ENCODE peak calls at places on chromosomes 4 and X, in six cellular contexts. J, L, V, C, T and G are unnamed samples.

GRCh38 chr4:118991686-118992085 is 103.0 kb downstream of the SYNPO2 start:
- DNase-seq in V (no peak), L (no peak), T (no peak), C (no peak), J (no peak), G (no peak)

GRCh38 chrX:64093761-64094160 is 111.7 kb downstream of the AMER1 start:
- DNase-seq in J (peak; percentile 67), L (peak; percentile 33), V (peak; percentile 34), T (no peak), C (peak; percentile 39), G (no peak)

GRCh38 chr4:119212964-119213606 is 572 bp downstream of the USP53 start:
- DNase-seq in V (peak; percentile 94), L (peak; percentile 97), T (peak; percentile 83), J (peak; percentile 90), C (peak; percentile 78), G (peak; percentile 81)

GRCh38 chr4:51831133-51831532 is 11.8 kb upstream of the DCUN1D4 start:
- DNase-seq in L (peak; percentile 68), C (peak; percentile 82), T (peak; percentile 35), J (peak; percentile 83), V (peak; percentile 81), G (no peak)

GRCh38 chr4:18512718-18513117 is 491.2 kb upstream of the LCORL start:
- DNase-seq in C (no peak), T (no peak), J (peak; percentile 42), V (no peak), L (no peak), G (no peak)

GRCh38 chrX:39886282-39886681 is 211.5 kb downstream of the BCOR start:
- DNase-seq in J (no peak), L (peak; percentile 18), T (no peak), C (no peak), V (no peak), G (no peak)

GRCh38 chr4:127533028-127533700 is 99.6 kb upstream of the INTU start:
- DNase-seq in L (no peak), V (no peak), T (no peak), J (no peak), C (no peak), G (no peak)

GRCh38 chr4:40086421-40086820 is 29.8 kb downstream of the N4BP2 start:
- DNase-seq in T (no peak), L (no peak), J (no peak), C (no peak), V (no peak), G (no peak)

DNA sequence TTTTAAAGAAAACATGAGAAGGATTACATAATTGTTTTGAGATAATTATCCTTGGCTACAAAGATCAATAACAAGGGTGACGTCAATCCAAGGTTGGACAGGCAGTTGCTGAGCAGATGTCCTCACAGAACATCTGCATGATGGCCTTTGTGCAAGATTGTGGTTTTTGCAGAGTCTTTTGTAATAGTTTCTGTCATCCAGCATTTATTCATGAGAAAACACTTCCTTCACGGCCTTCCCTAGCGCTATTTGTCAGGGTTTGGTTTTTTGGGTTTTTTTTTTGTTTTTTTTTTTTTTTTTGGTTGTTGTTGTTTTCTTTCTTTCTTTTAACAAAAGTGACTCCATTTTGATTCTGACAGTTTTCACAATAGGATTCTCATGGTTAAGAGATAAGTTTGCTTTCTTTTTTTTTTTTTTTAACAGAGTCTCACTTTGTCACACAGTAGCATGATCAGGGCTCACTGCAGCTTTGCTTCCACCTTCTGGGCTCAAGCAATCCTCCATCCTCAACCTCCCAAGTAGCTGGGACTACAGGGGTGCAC is 31.5 kb upstream of the ELF2 start:
- DNase-seq in T (peak; percentile 93), J (no peak), V (no peak), C (no peak), L (peak; percentile 93), G (no peak)
- H4K20me1 ChIP-seq in T (no peaks in the 10 kb centered on the region), J (no peaks in the 10 kb centered on the region), V (no peaks in the 10 kb centered on the region), C (no peaks in the 10 kb centered on the region), L (no peaks in the 10 kb centered on the region), G (no peaks in the 10 kb centered on the region)

GRCh38 chr4:176742211-176742610 is 50.5 kb downstream of the VEGFC start:
- DNase-seq in J (no peak), C (no peak), L (no peak), T (no peak), V (no peak), G (no peak)

GRCh38 chr4:176745902-176746301 is 46.8 kb downstream of the VEGFC start:
- DNase-seq in T (no peak), J (no peak), V (no peak), L (peak; percentile 28), C (peak; percentile 8), G (no peak)

GRCh38 chr4:176744091-176744490 is 48.6 kb downstream of the VEGFC start:
- DNase-seq in T (no peak), V (no peak), C (no peak), L (no peak), J (no peak), G (no peak)
- H3F3A ChIP-seq in T (no peaks in the 10 kb centered on the region), V (no peaks in the 10 kb centered on the region), C (no peaks in the 10 kb centered on the region), L (peaks cover 63% of the 10 kb centered on the region), J (no peaks in the 10 kb centered on the region), G (no peaks in the 10 kb centered on the region)

GRCh38 chr4:2400841-2401609 is 17.4 kb downstream of the ZFYVE28 start:
- DNase-seq in L (no peak), T (no peak), V (no peak), C (no peak), J (no peak), G (no peak)
- TF ChIP-seq EZH2 in L (no peak), T (no peak), V (no peak), C (no peak), J (no peak), G (no peak)

GRCh38 chr4:152510349-152511147 is 25.3 kb downstream of the FBXW7 start:
- DNase-seq in T (peak; percentile 46), V (no peak), J (no peak), L (no peak), C (no peak), G (no peak)
- H4K20me1 ChIP-seq in T (no peaks in the 10 kb centered on the region), V (no peaks in the 10 kb centered on the region), J (no peaks in the 10 kb centered on the region), L (peaks cover 11% of the 10 kb centered on the region), C (peaks cover 4% of the 10 kb centered on the region), G (no peaks in the 10 kb centered on the region)